ENCODE peak calls at places on chromosomes 12 and 14, in five cellular contexts. K is lower leg skin, Q is H1, N is upper lobe of left lung, J is transverse colon. H is an unnamed sample.

GRCh38 chr12:76241371-76241770 is 106.8 kb downstream of the BBS10 start:
- DNase-seq in K (no peak), Q (no peak), N (no peak), J (no peak), H (no peak)

GRCh38 chr12:103829092-103829491 is 11.9 kb downstream of the NT5DC3 start:
- DNase-seq in K (no peak), Q (no peak), N (no peak), J (no peak), H (no peak)

GRCh38 chr12:90801776-90802175 is 153.2 kb downstream of the CCER1 start:
- DNase-seq in K (no peak), Q (no peak), N (no peak), J (no peak), H (peak)

GRCh38 chr14:35338731-35339405 is 46.7 kb downstream of the PSMA6 start:
- DNase-seq in K (no peak), Q (no peak), N (no peak), J (no peak), H (no peak)

GRCh38 chr14:100107236-100107635 is 42.0 kb downstream of the EVL start:
- DNase-seq in K (no peak), Q (no peak), N (no peak), J (no peak), H (no peak)

GRCh38 chr12:38921025-38921677 is 15.8 kb upstream of the CPNE8 start:
- DNase-seq in K (no peak), Q (no peak), N (no peak), J (peak), H (no peak)

GRCh38 chr12:71174146-71174545 is 16.3 kb upstream of the TSPAN8 start:
- DNase-seq in K (no peak), Q (no peak), N (no peak), J (no peak), H (no peak)

GRCh38 chr14:86510503-86510902 is 980.6 kb downstream of the FLRT2 start:
- DNase-seq in K (no peak), Q (no peak), N (no peak), J (no peak), H (no peak)

GRCh38 chr12:113369391-113369790 is 11.0 kb downstream of the PLBD2 start:
- DNase-seq in K (no peak), Q (no peak), N (no peak), J (no peak), H (no peak)

GRCh38 chr12:90061834-90062233 is 353.2 kb upstream of the ATP2B1 start:
- DNase-seq in K (no peak), Q (no peak), N (no peak), J (no peak), H (no peak)

GRCh38 chr14:90698379-90698869 is 117.8 kb downstream of the TTC7B start:
- DNase-seq in K (peak), Q (no peak), N (no peak), J (peak), H (no peak)

GRCh38 chr14:38238332-38238731 is 17.6 kb downstream of the CLEC14A start:
- DNase-seq in K (no peak), Q (no peak), N (no peak), J (no peak), H (no peak)

DNA sequence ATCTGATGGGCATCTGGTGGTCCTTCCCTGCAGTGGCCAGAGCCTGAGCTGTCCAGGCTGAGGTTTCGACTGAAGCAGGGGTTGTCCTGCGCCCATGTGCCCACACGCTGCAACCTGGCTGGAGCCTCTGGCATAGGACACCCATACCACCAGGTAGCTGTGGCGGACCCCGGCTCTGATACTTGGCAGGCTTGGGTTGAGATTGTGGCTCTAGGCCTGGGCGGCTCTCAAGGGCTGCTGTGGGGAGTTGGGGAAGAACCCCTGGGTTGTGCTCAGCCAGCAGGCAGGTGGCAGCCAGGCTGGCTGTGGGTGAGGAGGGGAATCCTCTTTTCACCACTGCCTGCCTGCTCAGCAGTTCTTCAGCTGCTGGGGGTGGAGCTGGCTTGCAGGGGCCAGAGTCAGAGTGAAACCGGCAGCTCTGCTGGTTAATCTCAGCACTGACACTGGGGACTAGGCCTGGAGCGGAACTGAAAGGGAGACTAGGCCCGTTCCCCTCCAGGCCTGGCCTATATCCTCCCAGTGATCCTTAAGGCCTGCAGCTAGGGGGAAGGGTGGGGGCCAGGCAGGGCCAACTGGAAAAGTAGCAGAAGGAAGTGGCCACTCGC is 39.1 kb downstream of the SH2B3 start:
- DNase-seq in K (peak), Q (no peak), N (peak), J (peak), H (no peak)
- TF ChIP-seq POLR2A in K (no peak), Q (no peak), N (no peak), J (no peak), H (no peak)

DNA sequence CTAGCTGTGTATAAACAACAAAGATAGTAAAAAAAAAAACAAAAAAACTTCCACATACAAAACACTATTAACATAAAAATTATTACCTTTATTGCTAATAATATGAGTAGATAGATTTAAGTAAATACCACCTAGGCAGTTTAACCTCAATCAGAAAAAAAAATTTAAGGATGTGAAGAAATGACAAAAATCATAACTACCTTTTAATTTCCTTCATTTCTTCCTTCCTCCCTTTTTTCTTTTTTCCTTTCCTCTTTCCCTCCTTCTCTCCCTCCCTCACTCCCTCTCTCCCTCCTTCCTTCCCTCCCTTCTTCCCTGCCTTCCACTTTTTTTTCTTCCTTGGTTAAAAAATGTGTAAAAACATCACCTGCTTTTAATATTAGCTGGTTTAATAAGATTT is 81.7 kb downstream of the SOX5 start:
- DNase-seq in K (no peak), Q (no peak), N (no peak), J (no peak), H (no peak)
- TF ChIP-seq POLR2A in K (no peak), Q (no peak), N (no peak), J (no peak), H (no peak)

GRCh38 chr12:97556201-97556824 is 93.7 kb downstream of the RMST start:
- DNase-seq in K (no peak), Q (no peak), N (no peak), J (no peak), H (no peak)
- TF ChIP-seq POLR2A in K (no peak), Q (no peak), N (no peak), J (no peak), H (no peak)

DNA sequence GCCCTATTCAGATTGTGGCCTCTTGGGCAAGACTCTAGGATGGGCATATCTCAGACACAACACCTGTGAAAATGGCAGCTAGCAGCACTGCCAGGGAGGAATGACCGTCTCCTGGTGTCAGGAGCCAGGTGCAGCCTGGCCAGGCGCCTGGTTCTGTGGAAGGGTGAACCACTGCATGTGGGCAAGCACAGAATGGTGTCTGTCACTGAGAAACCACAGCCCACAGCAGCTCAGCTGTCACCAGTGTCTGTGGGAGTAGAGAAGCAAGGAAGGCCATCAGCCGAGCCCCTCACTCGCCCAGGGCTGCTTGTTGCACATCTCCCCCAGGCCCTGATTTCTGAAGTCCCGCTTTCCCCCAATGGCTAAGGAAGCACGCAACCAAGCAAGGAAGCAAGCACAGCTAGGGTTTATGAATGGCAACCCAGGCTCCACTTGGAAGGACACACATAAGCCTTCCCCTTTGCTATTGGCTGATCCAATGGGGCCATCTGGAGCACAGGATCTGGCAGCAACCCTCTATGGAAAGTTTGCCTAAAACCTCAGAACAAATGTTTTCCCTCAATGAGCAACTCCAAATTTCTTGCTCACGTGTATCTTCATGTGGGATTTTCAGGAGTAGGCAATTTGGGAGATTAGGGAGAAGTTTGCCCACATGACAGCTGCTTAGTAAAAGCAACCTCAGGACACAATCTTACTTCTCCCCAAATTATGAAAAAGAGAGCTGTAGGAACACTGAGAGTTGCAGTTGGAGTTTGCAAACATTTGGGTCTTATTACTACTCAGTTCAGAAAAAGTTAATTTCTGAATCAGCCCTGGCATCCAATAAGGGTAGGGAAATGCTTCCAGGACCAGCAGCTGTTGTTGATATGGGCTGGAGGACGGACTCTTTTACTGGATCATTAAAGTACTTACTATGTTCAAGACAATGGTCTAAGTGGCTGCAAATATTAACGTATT is 44.7 kb downstream of the GPHB5 start:
- DNase-seq in K (no peak), Q (no peak), N (peak), J (no peak), H (no peak)
- TF ChIP-seq POLR2A in K (no peak), Q (no peak), N (no peak), J (no peak), H (no peak)

GRCh38 chr12:32679091-32679909 is at the start of gene DNM1L:
- DNase-seq in K (peak), Q (peak), N (peak), J (peak), H (peak)
- TF ChIP-seq POLR2A in K (no peak), Q (peak), N (no peak), J (peak), H (peak)

GRCh38 chr12:132578118-132578517 is 32.3 kb downstream of the LRCOL1 start:
- DNase-seq in K (no peak), Q (no peak), N (peak), J (no peak), H (no peak)

GRCh38 chr12:132576701-132577100 is 33.7 kb downstream of the LRCOL1 start:
- DNase-seq in K (no peak), Q (no peak), N (peak), J (no peak), H (no peak)

GRCh38 chr12:132575661-132576060 is 34.7 kb downstream of the LRCOL1 start:
- DNase-seq in K (no peak), Q (no peak), N (peak), J (no peak), H (no peak)

GRCh38 chr12:132578826-132579225 is 31.6 kb downstream of the LRCOL1 start:
- DNase-seq in K (no peak), Q (no peak), N (peak), J (no peak), H (no peak)

DNA sequence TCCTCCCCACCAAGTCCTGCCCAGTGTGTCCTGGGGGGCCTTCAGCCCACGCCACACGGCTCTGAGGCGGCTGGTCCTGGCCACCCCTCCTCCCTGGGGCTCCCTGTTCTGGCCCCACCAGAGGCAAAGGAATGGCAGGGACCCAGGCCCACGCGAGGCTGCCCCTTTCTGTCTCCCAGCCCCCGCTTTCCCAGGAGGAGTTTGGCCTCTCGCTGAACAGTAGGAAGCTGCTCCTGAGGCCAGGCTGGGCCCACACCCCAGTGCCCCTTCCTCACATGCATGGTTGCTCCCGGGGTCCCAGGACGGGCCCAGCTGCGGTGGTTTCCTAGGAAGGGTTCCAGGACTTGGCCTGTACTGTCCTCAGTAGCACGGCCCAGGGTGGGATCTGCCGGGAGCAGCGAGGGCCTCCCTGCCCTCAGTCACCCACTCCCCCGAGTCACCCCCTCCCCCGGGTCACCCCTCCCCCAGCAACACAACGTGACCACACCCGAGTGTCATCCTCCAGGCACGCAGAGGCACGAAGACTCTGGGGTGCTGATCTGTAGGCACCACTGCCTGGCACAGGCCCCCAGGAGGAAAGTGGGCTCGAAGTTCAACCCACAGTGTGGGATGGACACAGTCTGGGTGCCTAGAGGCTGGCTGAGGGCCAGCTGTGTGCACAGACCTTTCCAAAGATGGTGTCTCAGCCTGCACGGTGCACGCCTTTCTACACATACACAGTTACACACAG is 33.0 kb downstream of the LRCOL1 start:
- DNase-seq in K (no peak), Q (no peak), N (peak), J (no peak), H (no peak)
- TF ChIP-seq POLR2A in K (no peak), Q (no peak), N (no peak), J (no peak), H (no peak)

GRCh38 chr12:4293299-4293941 is 19.9 kb downstream of the CCND2 start:
- DNase-seq in K (no peak), Q (no peak), N (no peak), J (no peak), H (no peak)

GRCh38 chr12:4293942-4294505 is 20.5 kb downstream of the CCND2 start:
- DNase-seq in K (no peak), Q (no peak), N (no peak), J (no peak), H (no peak)

GRCh38 chr12:4300870-4301269 is 20.1 kb upstream of the TIGAR start:
- DNase-seq in K (no peak), Q (no peak), N (no peak), J (no peak), H (no peak)

GRCh38 chr12:4296749-4297148 is 23.2 kb downstream of the CCND2 start:
- DNase-seq in K (no peak), Q (no peak), N (no peak), J (no peak), H (no peak)

GRCh38 chr12:4297617-4298016 is 23.4 kb upstream of the TIGAR start:
- DNase-seq in K (no peak), Q (no peak), N (no peak), J (no peak), H (no peak)
- TF ChIP-seq POLR2A in K (no peak), Q (peak), N (no peak), J (no peak), H (no peak)

GRCh38 chr14:64714432-64715025 is 10.3 kb downstream of the PLEKHG3 start:
- DNase-seq in K (peak), Q (no peak), N (no peak), J (no peak), H (no peak)

GRCh38 chr14:64713677-64714076 is 9.5 kb downstream of the PLEKHG3 start:
- DNase-seq in K (no peak), Q (no peak), N (no peak), J (no peak), H (no peak)

GRCh38 chr14:64715146-64715627 is 11.0 kb downstream of the PLEKHG3 start:
- DNase-seq in K (peak), Q (no peak), N (no peak), J (no peak), H (no peak)

GRCh38 chr14:64717870-64718269 is 13.6 kb downstream of the PLEKHG3 start:
- DNase-seq in K (peak), Q (no peak), N (peak), J (no peak), H (no peak)

GRCh38 chr14:64715628-64716412 is 11.6 kb downstream of the PLEKHG3 start:
- DNase-seq in K (no peak), Q (no peak), N (peak), J (no peak), H (no peak)
- TF ChIP-seq POLR2A in K (no peak), Q (no peak), N (no peak), J (no peak), H (no peak)

GRCh38 chr14:22871200-22871961 is at the start of gene LRP10:
- DNase-seq in K (peak), Q (no peak), N (peak), J (peak), H (peak)
- TF ChIP-seq POLR2A in K (no peak), Q (peak), N (peak), J (peak), H (no peak)